ENCODE peak calls at places on chromosomes 3 and 15, in nine cellular contexts. One of them, this sample, is unnamed.

GRCh38 chr3:128584412-128585020 is 66.1 kb downstream of the RPN1 start:
- DNase-seq in uterus: peak; percentile 67
- DNase-seq in IMR-90: peak; percentile 56
- DNase-seq in NB4: peak; percentile 92
- DNase-seq in HCT116: peak; percentile 68
- DNase-seq in transverse colon: peak; percentile 61
- DNase-seq in stomach: peak; percentile 71
- DNase-seq in tibial nerve: peak; percentile 28
- DNase-seq in breast epithelium: peak; percentile 60
- DNase-seq in this sample: peak; percentile 82

GRCh38 chr3:57851304-57851703 is 95.2 kb downstream of the SLMAP start:
- DNase-seq in stomach: no peak
- DNase-seq in breast epithelium: no peak
- DNase-seq in HCT116: no peak
- DNase-seq in IMR-90: no peak
- DNase-seq in NB4: no peak
- DNase-seq in uterus: no peak
- DNase-seq in transverse colon: no peak
- DNase-seq in tibial nerve: no peak
- DNase-seq in this sample: no peak

GRCh38 chr3:39962566-39962965 is 153.2 kb downstream of the MYRIP start:
- DNase-seq in HCT116: no peak
- DNase-seq in tibial nerve: no peak
- DNase-seq in uterus: no peak
- DNase-seq in IMR-90: no peak
- DNase-seq in NB4: no peak
- DNase-seq in stomach: no peak
- DNase-seq in breast epithelium: no peak
- DNase-seq in transverse colon: no peak
- DNase-seq in this sample: no peak

GRCh38 chr3:43036621-43037331 is 57.7 kb downstream of the GASK1A start:
- DNase-seq in IMR-90: no peak
- DNase-seq in transverse colon: no peak
- DNase-seq in breast epithelium: no peak
- DNase-seq in uterus: no peak
- DNase-seq in NB4: no peak
- DNase-seq in tibial nerve: no peak
- DNase-seq in stomach: no peak
- DNase-seq in HCT116: no peak
- DNase-seq in this sample: no peak

GRCh38 chr15:28132524-28133275 is 33.6 kb upstream of the OCA2 start:
- DNase-seq in breast epithelium: no peak
- DNase-seq in IMR-90: peak; percentile 68
- DNase-seq in NB4: no peak
- DNase-seq in stomach: no peak
- DNase-seq in HCT116: no peak
- DNase-seq in uterus: no peak
- DNase-seq in transverse colon: no peak
- DNase-seq in tibial nerve: no peak
- DNase-seq in this sample: no peak

GRCh38 chr3:118833075-118833474 is 201.6 kb downstream of the IGSF11 start:
- DNase-seq in uterus: no peak
- DNase-seq in NB4: no peak
- DNase-seq in tibial nerve: no peak
- DNase-seq in breast epithelium: no peak
- DNase-seq in stomach: no peak
- DNase-seq in IMR-90: no peak
- DNase-seq in transverse colon: no peak
- DNase-seq in HCT116: no peak
- DNase-seq in this sample: no peak

GRCh38 chr3:106573605-106574004 is 704.8 kb upstream of the CBLB start:
- DNase-seq in transverse colon: no peak
- DNase-seq in HCT116: no peak
- DNase-seq in stomach: no peak
- DNase-seq in NB4: no peak
- DNase-seq in IMR-90: no peak
- DNase-seq in uterus: no peak
- DNase-seq in breast epithelium: no peak
- DNase-seq in tibial nerve: no peak
- DNase-seq in this sample: no peak

GRCh38 chr15:90037961-90038633 is 37.0 kb downstream of the ZNF710 start:
- DNase-seq in tibial nerve: no peak
- DNase-seq in uterus: no peak
- DNase-seq in NB4: peak; percentile 57
- DNase-seq in IMR-90: peak; percentile 53
- DNase-seq in stomach: no peak
- DNase-seq in transverse colon: no peak
- DNase-seq in HCT116: no peak
- DNase-seq in breast epithelium: no peak
- DNase-seq in this sample: peak; percentile 20

GRCh38 chr3:197297020-197297419 is 1.4 kb downstream of the DLG1 start:
- DNase-seq in tibial nerve: no peak
- DNase-seq in HCT116: no peak
- DNase-seq in breast epithelium: no peak
- DNase-seq in transverse colon: no peak
- DNase-seq in stomach: no peak
- DNase-seq in IMR-90: no peak
- DNase-seq in uterus: no peak
- DNase-seq in NB4: peak; percentile 17
- DNase-seq in this sample: no peak

GRCh38 chr15:39100106-39100505 is 480.8 kb upstream of the THBS1 start:
- DNase-seq in uterus: no peak
- DNase-seq in breast epithelium: no peak
- DNase-seq in stomach: no peak
- DNase-seq in tibial nerve: no peak
- DNase-seq in NB4: no peak
- DNase-seq in IMR-90: peak; percentile 38
- DNase-seq in HCT116: no peak
- DNase-seq in transverse colon: no peak
- DNase-seq in this sample: no peak

GRCh38 chr3:129549006-129549800 is 6.2 kb downstream of the H1-8 start:
- DNase-seq in uterus: no peak
- DNase-seq in transverse colon: no peak
- DNase-seq in tibial nerve: no peak
- DNase-seq in breast epithelium: no peak
- DNase-seq in IMR-90: peak; percentile 61
- DNase-seq in HCT116: no peak
- DNase-seq in NB4: peak; percentile 82
- DNase-seq in stomach: no peak
- DNase-seq in this sample: no peak

GRCh38 chr3:49602877-49603411 is 48.7 kb downstream of the BSN start:
- DNase-seq in stomach: peak; percentile 32
- DNase-seq in tibial nerve: no peak
- DNase-seq in IMR-90: no peak
- DNase-seq in uterus: no peak
- DNase-seq in transverse colon: no peak
- DNase-seq in HCT116: peak; percentile 63
- DNase-seq in breast epithelium: no peak
- DNase-seq in NB4: no peak
- DNase-seq in this sample: no peak

GRCh38 chr3:127654374-127654773 is 18.4 kb upstream of the ABTB1 start:
- DNase-seq in IMR-90: no peak
- DNase-seq in NB4: no peak
- DNase-seq in uterus: no peak
- DNase-seq in tibial nerve: no peak
- DNase-seq in transverse colon: no peak
- DNase-seq in stomach: no peak
- DNase-seq in breast epithelium: no peak
- DNase-seq in HCT116: no peak
- DNase-seq in this sample: no peak

GRCh38 chr3:157920804-157921203 is 185.4 kb downstream of the SHOX2 start:
- DNase-seq in IMR-90: no peak
- DNase-seq in tibial nerve: no peak
- DNase-seq in breast epithelium: no peak
- DNase-seq in transverse colon: no peak
- DNase-seq in stomach: no peak
- DNase-seq in uterus: no peak
- DNase-seq in HCT116: no peak
- DNase-seq in NB4: no peak
- DNase-seq in this sample: no peak

DNA sequence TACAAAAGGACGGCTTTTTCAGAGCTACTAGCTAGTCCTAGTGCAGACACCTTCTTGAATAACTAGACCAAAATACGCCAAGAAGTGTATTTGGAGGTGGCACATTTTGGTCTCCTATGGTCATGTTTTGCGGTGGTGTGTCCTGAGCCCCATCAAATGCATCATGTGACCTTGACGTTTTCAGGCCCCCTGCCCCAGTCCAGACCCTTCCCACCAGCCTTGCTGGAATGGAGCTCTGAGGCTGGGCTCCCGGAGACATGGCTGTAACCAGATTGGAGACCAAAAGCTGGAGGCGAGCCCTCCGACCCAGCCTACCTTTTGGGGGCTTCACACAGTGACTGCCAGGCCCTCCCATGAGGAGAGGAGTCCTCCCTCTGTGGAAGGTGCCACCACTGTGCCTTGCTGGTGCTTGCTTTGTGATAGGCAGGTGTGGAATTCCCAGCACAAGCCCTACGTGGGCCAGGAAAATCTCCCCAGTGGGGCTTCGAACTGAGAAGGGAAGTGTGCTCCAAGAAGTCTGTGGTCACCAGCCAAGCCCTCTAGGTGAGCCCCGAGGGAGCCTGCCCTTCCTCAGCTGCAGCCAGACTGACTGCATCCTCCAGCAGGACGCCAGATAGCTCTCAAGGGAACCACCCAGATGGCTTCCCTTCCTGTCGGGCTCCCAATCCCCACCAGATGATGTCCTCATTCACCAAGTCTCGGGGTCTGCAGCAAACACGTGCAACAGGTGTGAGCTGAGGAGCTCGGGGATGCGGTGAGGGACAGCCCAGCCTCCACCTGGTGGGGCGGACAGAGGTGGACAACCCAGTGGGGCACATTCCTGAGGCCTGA is 126.2 kb downstream of the ASB7 start:
- DNase-seq in NB4: peak; percentile 59
- DNase-seq in IMR-90: no peak
- DNase-seq in tibial nerve: no peak
- DNase-seq in stomach: no peak
- DNase-seq in HCT116: no peak
- DNase-seq in uterus: no peak
- DNase-seq in breast epithelium: no peak
- DNase-seq in transverse colon: no peak
- DNase-seq in this sample: no peak
- TF ChIP-seq CTCF in NB4: no peak
- TF ChIP-seq CTCF in IMR-90: no peak
- TF ChIP-seq CTCF in tibial nerve: no peak
- TF ChIP-seq CTCF in stomach: no peak
- TF ChIP-seq CTCF in HCT116: no peak
- TF ChIP-seq CTCF in uterus: no peak
- TF ChIP-seq CTCF in breast epithelium: no peak
- TF ChIP-seq CTCF in transverse colon: no peak
- TF ChIP-seq CTCF in this sample: no peak

GRCh38 chr15:40468850-40469249 is 1.9 kb upstream of the CHST14 start:
- DNase-seq in tibial nerve: no peak
- DNase-seq in IMR-90: no peak
- DNase-seq in HCT116: no peak
- DNase-seq in breast epithelium: no peak
- DNase-seq in uterus: no peak
- DNase-seq in transverse colon: no peak
- DNase-seq in NB4: peak; percentile 61
- DNase-seq in stomach: no peak
- DNase-seq in this sample: no peak

GRCh38 chr15:40470423-40471104 is at the start of gene CHST14:
- DNase-seq in HCT116: no peak
- DNase-seq in NB4: peak; percentile 83
- DNase-seq in stomach: peak; percentile 55
- DNase-seq in uterus: peak; percentile 53
- DNase-seq in tibial nerve: peak; percentile 34
- DNase-seq in breast epithelium: peak; percentile 26
- DNase-seq in IMR-90: peak; percentile 43
- DNase-seq in transverse colon: peak; percentile 64
- DNase-seq in this sample: peak; percentile 69

GRCh38 chr15:40471778-40472130 is 970 bp downstream of the CHST14 start:
- DNase-seq in breast epithelium: peak; percentile 41
- DNase-seq in IMR-90: peak; percentile 10
- DNase-seq in HCT116: no peak
- DNase-seq in tibial nerve: no peak
- DNase-seq in NB4: no peak
- DNase-seq in transverse colon: peak; percentile 23
- DNase-seq in stomach: peak; percentile 37
- DNase-seq in uterus: no peak
- DNase-seq in this sample: no peak

GRCh38 chr15:40471105-40471777 is 457 bp downstream of the CHST14 start:
- DNase-seq in stomach: no peak
- DNase-seq in IMR-90: peak; percentile 4
- DNase-seq in breast epithelium: no peak
- DNase-seq in transverse colon: peak; percentile 36
- DNase-seq in NB4: peak; percentile 85
- DNase-seq in HCT116: no peak
- DNase-seq in tibial nerve: no peak
- DNase-seq in uterus: no peak
- DNase-seq in this sample: no peak

GRCh38 chr15:40469776-40470390 is 901 bp upstream of the CHST14 start:
- DNase-seq in NB4: no peak
- DNase-seq in IMR-90: peak; percentile 13
- DNase-seq in transverse colon: no peak
- DNase-seq in HCT116: no peak
- DNase-seq in breast epithelium: no peak
- DNase-seq in stomach: no peak
- DNase-seq in uterus: no peak
- DNase-seq in tibial nerve: no peak
- DNase-seq in this sample: no peak
- H3K4me3 ChIP-seq in NB4: peak overlapping the region; percentile 49
- H3K4me3 ChIP-seq in IMR-90: no peak overlapping the region
- H3K4me3 ChIP-seq in transverse colon: peak overlapping the region; percentile 92
- H3K4me3 ChIP-seq in HCT116: no peak overlapping the region
- H3K4me3 ChIP-seq in breast epithelium: peak overlapping the region; percentile 90
- H3K4me3 ChIP-seq in stomach: peak overlapping the region; percentile 94
- H3K4me3 ChIP-seq in uterus: no peak overlapping the region
- H3K4me3 ChIP-seq in tibial nerve: no peak overlapping the region
- H3K4me3 ChIP-seq in this sample: no peak overlapping the region

DNA sequence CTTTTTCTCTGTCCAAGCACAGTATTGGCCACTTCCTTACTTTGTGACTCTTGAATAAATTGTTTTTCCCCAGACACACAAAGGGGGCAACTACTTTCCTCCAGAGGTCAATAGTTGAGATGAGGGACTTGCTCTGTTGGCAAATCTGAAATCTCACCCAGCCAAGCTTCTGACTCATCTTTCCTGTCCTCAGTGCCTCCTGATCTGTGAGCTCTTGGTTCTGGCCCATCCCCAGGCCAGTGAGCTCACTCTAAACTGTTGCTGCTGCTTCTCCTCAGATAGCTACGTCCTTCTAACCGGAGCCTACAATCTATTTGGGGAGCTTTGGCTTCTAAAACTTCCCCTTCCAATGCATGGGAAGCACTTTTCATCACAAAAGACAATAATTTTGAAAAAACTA is 50.0 kb upstream of the NMD3 start:
- DNase-seq in NB4: peak; percentile 38
- DNase-seq in HCT116: no peak
- DNase-seq in uterus: peak; percentile 37
- DNase-seq in IMR-90: peak; percentile 72
- DNase-seq in transverse colon: no peak
- DNase-seq in tibial nerve: peak; percentile 14
- DNase-seq in breast epithelium: no peak
- DNase-seq in stomach: no peak
- DNase-seq in this sample: peak; percentile 56
- TF ChIP-seq POLR2A in NB4: no peak
- TF ChIP-seq POLR2A in HCT116: no peak
- TF ChIP-seq POLR2A in uterus: no peak
- TF ChIP-seq POLR2A in IMR-90: no peak
- TF ChIP-seq POLR2A in transverse colon: no peak
- TF ChIP-seq POLR2A in tibial nerve: no peak
- TF ChIP-seq POLR2A in breast epithelium: no peak
- TF ChIP-seq POLR2A in stomach: no peak
- TF ChIP-seq POLR2A in this sample: no peak

GRCh38 chr15:64740361-64741170 is 34.8 kb downstream of the RBPMS2 start:
- DNase-seq in stomach: no peak
- DNase-seq in transverse colon: peak; percentile 74
- DNase-seq in uterus: peak; percentile 92
- DNase-seq in NB4: peak; percentile 48
- DNase-seq in HCT116: no peak
- DNase-seq in breast epithelium: no peak
- DNase-seq in tibial nerve: no peak
- DNase-seq in IMR-90: peak; percentile 77
- DNase-seq in this sample: no peak
- TF ChIP-seq CTCF in stomach: no peak
- TF ChIP-seq CTCF in transverse colon: no peak
- TF ChIP-seq CTCF in uterus: peak; percentile 56
- TF ChIP-seq CTCF in NB4: no peak
- TF ChIP-seq CTCF in HCT116: no peak
- TF ChIP-seq CTCF in breast epithelium: no peak
- TF ChIP-seq CTCF in tibial nerve: peak; percentile 9
- TF ChIP-seq CTCF in IMR-90: peak; percentile 54
- TF ChIP-seq CTCF in this sample: no peak